ENCODE peak calls at places on chromosomes 1 and 21, in eight cellular contexts. L is thoracic aorta, S is ovary, D is colonic mucosa, J is Karpas-422, Q is kidney, M is HAP-1, Y is pancreas. I is an unnamed sample. For H3K4me1, the result is how much of the 10 kb centered on the place peaks cover.

GRCh38 chr1:44553127-44553758 is 121.0 kb downstream of the TMEM53 start:
- DNase-seq in S (no peak), J (no peak), D (no peak), L (no peak), Q (no peak), Y (no peak), M (no peak), I (no peak)

GRCh38 chr1:183735069-183735860 is 69.7 kb upstream of the RGL1 start:
- DNase-seq in L (no peak), M (no peak), Q (no peak), S (no peak), D (no peak), Y (no peak), J (no peak), I (no peak)

GRCh38 chr1:163172596-163172995 is 30.1 kb downstream of the RGS5 start:
- DNase-seq in D (no peak), M (no peak), Y (no peak), Q (no peak), S (no peak), J (no peak), L (no peak), I (no peak)

GRCh38 chr1:155801149-155801548 is 55.9 kb downstream of the GON4L start:
- DNase-seq in D (no peak), L (no peak), J (no peak), Y (no peak), M (no peak), Q (no peak), S (no peak), I (no peak)

GRCh38 chr1:52296345-52296744 is 69.7 kb downstream of the CC2D1B start:
- DNase-seq in M (peak), Y (no peak), Q (no peak), S (no peak), D (peak), J (peak), L (no peak), I (no peak)

GRCh38 chr1:59096501-59096900 is 200.4 kb upstream of the FGGY start:
- DNase-seq in S (no peak), Q (no peak), D (no peak), L (no peak), Y (no peak), J (no peak), M (no peak), I (no peak)

GRCh38 chr1:2016123-2016522 is 3.0 kb upstream of the GABRD start:
- DNase-seq in D (no peak), L (no peak), M (no peak), S (no peak), J (no peak), Q (no peak), Y (no peak), I (no peak)

GRCh38 chr1:3077561-3077960 is 8.6 kb downstream of the PRDM16 start:
- DNase-seq in L (no peak), S (no peak), D (no peak), J (no peak), Q (no peak), Y (no peak), M (no peak), I (no peak)

GRCh38 chr1:31736675-31737074 is 27.5 kb downstream of the ADGRB2 start:
- DNase-seq in Q (peak), J (no peak), M (no peak), S (no peak), D (peak), L (no peak), Y (peak), I (no peak)

GRCh38 chr1:226974544-226975258 is 34.6 kb downstream of the COQ8A start:
- DNase-seq in M (no peak), Y (no peak), Q (peak), S (peak), J (no peak), D (peak), L (no peak), I (peak)

GRCh38 chr1:25531082-25531461 is 12.3 kb upstream of the LDLRAP1 start:
- DNase-seq in J (no peak), S (no peak), L (no peak), Y (no peak), Q (no peak), M (no peak), D (no peak), I (peak)

GRCh38 chr1:29283804-29284195 is 47.5 kb downstream of the PTPRU start:
- DNase-seq in Q (no peak), L (no peak), S (no peak), Y (no peak), M (no peak), J (no peak), D (no peak), I (no peak)

GRCh38 chr1:34685225-34685624 is 69.6 kb upstream of the GJB5 start:
- DNase-seq in M (no peak), D (peak), S (no peak), J (no peak), L (no peak), Q (no peak), Y (no peak), I (no peak)

GRCh38 chr1:22780696-22781095 is 70.1 kb downstream of the EPHB2 start:
- DNase-seq in J (peak), M (peak), S (no peak), Y (no peak), Q (no peak), L (no peak), D (peak), I (no peak)

GRCh38 chr1:221274373-221274772 is 395.1 kb downstream of the HLX start:
- DNase-seq in L (no peak), Q (no peak), M (no peak), D (no peak), S (no peak), Y (no peak), J (no peak), I (no peak)

GRCh38 chr1:238951809-238952208 is 434.6 kb upstream of the CHRM3 start:
- DNase-seq in L (no peak), D (peak), Y (no peak), M (peak), Q (no peak), S (no peak), J (no peak), I (no peak)

GRCh38 chr21:17370263-17370662 is 142.6 kb upstream of the CXADR start:
- DNase-seq in L (no peak), M (no peak), J (no peak), Q (no peak), S (no peak), D (no peak), Y (peak), I (no peak)

GRCh38 chr1:52368383-52369172 is 2.6 kb upstream of the CC2D1B start:
- DNase-seq in Y (peak), S (peak), D (peak), M (peak), L (no peak), Q (no peak), J (peak), I (peak)

GRCh38 chr21:43270800-43271261 is 102.0 kb downstream of the CRYAA start:
- DNase-seq in M (no peak), Q (peak), L (no peak), Y (peak), J (no peak), D (no peak), S (no peak), I (peak)

GRCh38 chr1:106879538-106879937 is 176.9 kb upstream of the PRMT6 start:
- DNase-seq in M (no peak), D (peak), Q (no peak), J (no peak), Y (peak), L (no peak), S (no peak), I (peak)

GRCh38 chr1:68228833-68229232 is 3.5 kb downstream of the WLS start:
- DNase-seq in M (no peak), Y (no peak), Q (no peak), S (no peak), D (no peak), L (no peak), J (no peak), I (no peak)

GRCh38 chr21:45080639-45081414 is 6.4 kb downstream of the ADARB1 start:
- DNase-seq in D (no peak), Q (no peak), S (no peak), Y (no peak), M (no peak), L (no peak), J (no peak), I (no peak)
- H3K4me1 ChIP-seq in D (under half), Q (under half), S (under half), Y (under half), M (under half), L (under half), J (under half), I (under half)

DNA sequence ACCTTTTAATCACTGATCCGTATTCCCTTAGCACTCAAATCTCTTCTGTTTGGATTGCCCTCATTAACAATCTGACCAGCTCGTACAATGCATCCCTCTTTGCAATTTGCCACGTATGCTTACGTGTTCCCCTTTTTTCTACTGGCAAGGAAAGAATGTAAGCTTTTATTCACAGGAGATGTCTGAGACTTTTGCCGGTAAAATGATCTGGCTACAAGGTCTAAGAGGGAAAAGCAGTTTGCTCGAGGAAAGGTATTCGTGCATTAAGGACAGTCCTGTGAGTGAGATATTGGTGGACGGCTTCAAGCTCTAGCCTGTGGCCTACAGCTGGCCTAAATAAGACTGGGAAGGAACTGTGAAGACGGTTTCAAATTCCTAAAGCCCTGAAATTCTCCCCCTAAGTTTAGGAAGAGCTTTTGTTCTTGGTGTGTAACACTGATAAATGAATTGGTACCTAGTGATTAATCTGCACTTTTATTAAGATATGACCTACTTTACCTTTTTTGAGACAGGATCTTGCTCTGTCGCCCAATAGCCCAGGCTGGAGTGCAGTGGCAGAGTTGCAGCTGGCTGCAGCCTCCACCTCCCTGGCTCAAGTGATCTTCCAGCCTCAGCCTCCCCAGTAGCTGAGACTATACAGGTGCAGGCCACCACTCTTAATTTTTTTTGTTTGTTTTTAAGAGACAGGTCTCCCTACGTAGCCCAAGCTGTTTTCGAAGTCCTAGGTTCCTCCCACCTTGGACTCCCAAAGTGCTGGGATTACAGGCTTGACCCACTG is 895 bp upstream of the UBR4 start:
- DNase-seq in D (no peak), J (peak), Q (no peak), S (no peak), M (no peak), Y (no peak), L (no peak), I (no peak)
- H3K4me1 ChIP-seq in D (under half), J (half or more), Q (under half), S (under half), M (under half), Y (under half), L (under half), I (half or more)

GRCh38 chr1:153958961-153959260 is 499 bp upstream of the CRTC2 start:
- DNase-seq in S (peak), M (no peak), Y (no peak), Q (peak), J (no peak), D (no peak), L (no peak), I (peak)
- H3K4me1 ChIP-seq in S (under half), M (under half), Y (under half), Q (under half), J (half or more), D (under half), L (under half), I (under half)

GRCh38 chr1:234711400-234711799 is 101.4 kb upstream of the IRF2BP2 start:
- DNase-seq in Q (no peak), Y (no peak), S (no peak), D (no peak), J (no peak), L (no peak), M (no peak), I (no peak)

GRCh38 chr1:234710936-234711335 is 101.0 kb upstream of the IRF2BP2 start:
- DNase-seq in Y (no peak), D (no peak), M (no peak), S (no peak), L (no peak), J (no peak), Q (no peak), I (no peak)

GRCh38 chr1:234708700-234709395 is 98.9 kb upstream of the IRF2BP2 start:
- DNase-seq in M (no peak), J (no peak), D (peak), S (no peak), L (no peak), Y (no peak), Q (no peak), I (no peak)

GRCh38 chr1:234709473-234710279 is 99.7 kb upstream of the IRF2BP2 start:
- DNase-seq in D (peak), S (no peak), J (no peak), M (no peak), Q (no peak), Y (no peak), L (no peak), I (no peak)

DNA sequence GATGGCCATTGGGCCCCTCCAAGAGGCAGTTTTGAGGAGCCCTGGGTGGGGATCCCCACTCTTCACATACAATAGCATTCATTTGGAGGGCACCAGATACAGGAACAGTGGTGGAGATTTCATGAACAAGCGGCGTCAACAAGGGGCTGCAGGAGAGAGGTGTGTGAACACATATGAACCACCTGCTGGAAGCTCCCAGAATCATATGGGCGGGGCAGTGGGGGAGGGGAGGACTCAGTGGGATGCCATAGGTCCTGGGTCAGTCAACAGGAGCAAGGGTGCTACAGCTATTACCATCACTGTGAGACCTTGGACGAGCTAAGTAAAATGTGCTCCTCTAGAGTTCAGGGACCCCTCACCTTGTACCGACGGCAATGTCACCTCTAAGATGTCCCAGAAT is 100.4 kb upstream of the IRF2BP2 start:
- DNase-seq in S (no peak), L (no peak), Q (no peak), M (no peak), J (no peak), Y (no peak), D (peak), I (no peak)
- H3K4me1 ChIP-seq in S (under half), L (under half), Q (under half), M (under half), J (under half), Y (under half), D (under half), I (under half)

GRCh38 chr1:204103121-204103741 is 30.3 kb downstream of the SOX13 start:
- DNase-seq in Q (no peak), M (no peak), J (no peak), Y (no peak), D (no peak), L (no peak), S (no peak), I (no peak)
- H3K4me1 ChIP-seq in Q (half or more), M (under half), J (under half), Y (under half), D (under half), L (under half), S (under half), I (half or more)

GRCh38 chr1:165899461-165899941 is 72.1 kb downstream of the UCK2 start:
- DNase-seq in Y (peak), M (no peak), S (no peak), L (no peak), Q (no peak), J (no peak), D (no peak), I (no peak)
- H3K4me1 ChIP-seq in Y (under half), M (under half), S (under half), L (under half), Q (under half), J (under half), D (under half), I (under half)

GRCh38 chr1:40980453-40981121 is 1.1 kb downstream of the CTPS1 start:
- DNase-seq in S (peak), Y (no peak), D (peak), Q (no peak), L (no peak), J (peak), M (peak), I (no peak)
- H3K4me1 ChIP-seq in S (under half), Y (under half), D (under half), Q (under half), L (under half), J (under half), M (under half), I (under half)